ENCODE peak calls at places on chromosome 20, in five cellular contexts. A is OCI-LY7, E is HCT116, W is fibroblast of lung, B is lung. G is an unnamed sample.

GRCh38 chr20:6828794-6829423 is 61.4 kb downstream of the BMP2 start:
- DNase-seq in A (peak; percentile 65), E (peak; percentile 21), W (peak; percentile 67), B (peak; percentile 59), G (no peak)

GRCh38 chr20:47489448-47489872 is 12.2 kb upstream of the NCOA3 start:
- DNase-seq in A (peak; percentile 81), E (no peak), W (no peak), B (no peak), G (peak; percentile 89)

GRCh38 chr20:3669710-3670367 is 6.6 kb upstream of the GFRA4 start:
- DNase-seq in A (no peak), E (no peak), W (no peak), B (no peak), G (no peak)

GRCh38 chr20:59010995-59011873 is 4.2 kb upstream of the CTSZ start:
- DNase-seq in A (no peak), E (no peak), W (peak; percentile 64), B (no peak), G (peak; percentile 82)

GRCh38 chr20:4726710-4727391 is 5.1 kb downstream of the PRND start:
- DNase-seq in A (peak; percentile 16), E (no peak), W (peak; percentile 93), B (no peak), G (peak; percentile 74)

GRCh38 chr20:51661609-51662178 is 106.5 kb downstream of the ATP9A start:
- DNase-seq in A (no peak), E (peak; percentile 96), W (peak; percentile 28), B (no peak), G (peak; percentile 32)

GRCh38 chr20:1101533-1101932 is 16.9 kb upstream of the PSMF1 start:
- DNase-seq in A (no peak), E (no peak), W (no peak), B (no peak), G (no peak)

GRCh38 chr20:1860446-1860845 is 34.8 kb upstream of the SIRPA start:
- DNase-seq in A (no peak), E (no peak), W (peak; percentile 18), B (no peak), G (no peak)

GRCh38 chr20:44734938-44735337 is 10.7 kb upstream of the KCNK15 start:
- DNase-seq in A (no peak), E (no peak), W (peak; percentile 46), B (no peak), G (no peak)

GRCh38 chr20:20547221-20547875 is 165.1 kb downstream of the RALGAPA2 start:
- DNase-seq in A (peak; percentile 19), E (no peak), W (peak; percentile 90), B (no peak), G (no peak)

GRCh38 chr20:2302369-2302768 is 6.6 kb downstream of the TGM3 start:
- DNase-seq in A (no peak), E (no peak), W (no peak), B (no peak), G (no peak)

GRCh38 chr20:19977373-19977770 is 39.8 kb upstream of the NAA20 start:
- DNase-seq in A (no peak), E (no peak), W (no peak), B (no peak), G (no peak)

GRCh38 chr20:5845686-5846651 is 95.8 kb downstream of the SHLD1 start:
- DNase-seq in A (no peak), E (no peak), W (peak; percentile 73), B (no peak), G (peak; percentile 34)

GRCh38 chr20:50980071-50980681 is 21.6 kb downstream of the MOCS3 start:
- DNase-seq in A (no peak), E (no peak), W (peak; percentile 99), B (no peak), G (no peak)

GRCh38 chr20:47805951-47806350 is 20.7 kb upstream of the SULF2 start:
- DNase-seq in A (no peak), E (no peak), W (no peak), B (no peak), G (no peak)

GRCh38 chr20:10219452-10219791 is 792 bp downstream of the SNAP25 start:
- DNase-seq in A (peak; percentile 35), E (no peak), W (peak; percentile 86), B (peak; percentile 61), G (peak; percentile 39)

GRCh38 chr20:16350465-16350864 is 222.8 kb downstream of the KIF16B start:
- DNase-seq in A (no peak), E (no peak), W (no peak), B (no peak), G (no peak)

GRCh38 chr20:52959125-52959524 is 13.0 kb upstream of the TSHZ2 start:
- DNase-seq in A (peak; percentile 76), E (no peak), W (peak; percentile 49), B (no peak), G (no peak)

GRCh38 chr20:54212226-54212625 is 4.3 kb downstream of the PFDN4 start:
- DNase-seq in A (no peak), E (no peak), W (peak; percentile 65), B (no peak), G (no peak)

GRCh38 chr20:59481082-59482018 is 123.0 kb upstream of the PHACTR3 start:
- DNase-seq in A (no peak), E (no peak), W (no peak), B (no peak), G (no peak)

GRCh38 chr20:46699651-46700359 is 9.6 kb upstream of the SLC2A10 start:
- DNase-seq in A (no peak), E (no peak), W (peak; percentile 57), B (no peak), G (no peak)

GRCh38 chr20:6169251-6169650 is 46.4 kb upstream of the FERMT1 start:
- DNase-seq in A (no peak), E (no peak), W (no peak), B (no peak), G (no peak)

GRCh38 chr20:43528258-43528875 is 20.9 kb downstream of the L3MBTL1 start:
- DNase-seq in A (no peak), E (no peak), W (no peak), B (no peak), G (no peak)

DNA sequence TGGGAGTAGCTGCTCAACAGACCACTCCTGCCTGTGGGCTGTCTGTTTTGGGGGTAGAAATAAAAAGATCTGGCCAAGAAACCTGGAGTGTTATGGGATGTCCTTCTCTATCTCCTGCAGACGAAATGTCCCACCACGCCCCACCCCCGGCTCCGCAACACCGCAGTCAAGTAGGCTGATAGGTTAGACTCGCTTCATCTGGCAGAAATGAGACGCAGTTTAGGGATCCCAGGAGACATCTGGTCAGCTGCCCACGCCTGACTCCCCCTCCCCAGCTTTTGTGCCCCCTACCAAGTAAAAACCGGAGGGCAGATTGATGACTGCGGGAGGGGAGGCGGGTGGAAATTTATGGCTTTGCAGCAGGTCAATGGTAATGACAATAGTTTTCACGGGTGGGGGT is 25.9 kb downstream of the PMEPA1 start:
- DNase-seq in A (no peak), E (no peak), W (no peak), B (no peak), G (no peak)
- H3K4me1 ChIP-seq in A (peaks cover 98% of the 10 kb centered on the region), E (no peaks in the 10 kb centered on the region), W (no peaks in the 10 kb centered on the region), B (peaks cover 13% of the 10 kb centered on the region), G (no peaks in the 10 kb centered on the region)

DNA sequence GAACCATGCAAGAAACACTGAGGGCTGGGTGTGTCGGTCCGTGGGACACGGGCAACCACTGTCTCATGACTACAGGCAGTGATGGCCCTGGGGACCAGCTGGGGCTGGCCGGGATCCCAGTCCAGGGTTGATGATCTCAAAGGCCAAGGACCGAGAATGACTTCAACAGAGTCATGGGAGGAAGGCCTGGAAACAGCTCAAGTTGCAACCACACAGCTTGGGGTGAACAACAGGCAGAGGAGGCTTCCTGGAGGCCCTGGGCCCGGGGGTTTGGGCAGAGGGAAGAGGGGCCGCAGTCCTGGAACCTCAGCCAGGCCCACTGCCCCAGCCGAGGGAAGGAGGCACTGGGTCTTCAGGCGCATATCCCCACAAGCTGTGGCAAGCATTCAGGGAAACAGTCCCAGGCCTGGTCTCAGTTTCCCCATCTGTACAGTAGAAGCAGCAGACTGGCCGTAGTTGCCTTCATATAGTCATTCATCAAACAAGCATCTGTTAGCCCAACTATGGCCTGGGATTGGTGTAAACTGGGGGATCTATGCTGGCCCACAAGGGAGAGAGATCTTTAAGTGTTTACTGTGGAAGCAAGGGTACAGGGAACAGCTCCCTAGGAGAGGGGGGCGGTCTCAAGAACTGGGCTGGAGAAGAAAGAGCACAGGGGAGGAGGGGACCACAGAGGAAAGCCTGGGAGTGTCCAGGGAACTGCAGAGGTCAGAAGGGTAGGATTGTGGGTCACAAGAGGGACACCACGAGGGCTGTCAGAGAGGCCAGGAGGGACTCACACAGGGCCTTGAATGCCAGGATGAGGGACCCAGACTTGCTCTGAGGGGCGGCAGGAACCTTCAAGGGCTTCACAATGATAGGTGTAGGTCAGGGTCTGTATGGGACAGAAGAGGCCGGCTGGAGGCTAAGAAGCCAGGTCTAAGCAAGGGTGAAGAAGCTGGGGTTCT is 2.1 kb downstream of the MYL9 start:
- DNase-seq in A (no peak), E (no peak), W (peak; percentile 83), B (no peak), G (no peak)
- H3K36me3 ChIP-seq in A (no peaks in the 10 kb centered on the region), E (no peaks in the 10 kb centered on the region), W (peaks cover 18% of the 10 kb centered on the region), B (peaks cover 19% of the 10 kb centered on the region), G (no peaks in the 10 kb centered on the region)

GRCh38 chr20:49909499-49910339 is 5.6 kb downstream of the SPATA2 start:
- DNase-seq in A (no peak), E (no peak), W (no peak), B (no peak), G (no peak)

GRCh38 chr20:49907405-49908257 is 7.7 kb downstream of the SPATA2 start:
- DNase-seq in A (no peak), E (no peak), W (no peak), B (no peak), G (no peak)

GRCh38 chr20:49913399-49914047 is 1.8 kb downstream of the SPATA2 start:
- DNase-seq in A (no peak), E (no peak), W (no peak), B (no peak), G (no peak)

GRCh38 chr20:49908258-49908565 is 7.1 kb downstream of the SPATA2 start:
- DNase-seq in A (no peak), E (no peak), W (no peak), B (no peak), G (no peak)

DNA sequence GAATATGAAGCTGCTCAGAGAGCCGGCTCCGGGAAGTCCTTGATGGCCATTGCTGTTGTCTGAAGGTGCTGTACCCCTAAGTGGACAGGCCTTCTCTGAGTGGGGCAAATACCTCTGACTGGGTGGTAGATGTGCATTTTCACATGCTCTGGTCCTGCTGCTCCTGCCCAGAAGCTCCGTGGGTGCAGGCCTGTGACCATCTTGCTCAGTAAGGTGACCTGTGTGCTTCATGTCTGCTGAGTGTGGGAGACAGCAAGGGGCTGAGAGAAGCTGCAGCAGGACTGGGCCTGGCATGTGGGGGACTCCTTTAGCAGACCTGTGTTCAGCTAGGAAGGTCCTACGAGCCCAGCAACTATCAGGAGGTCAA is 5.0 kb downstream of the SPATA2 start:
- DNase-seq in A (no peak), E (no peak), W (no peak), B (no peak), G (no peak)
- H3K27ac ChIP-seq in A (no peak overlapping the region), E (no peak overlapping the region), W (no peak overlapping the region), B (peak overlapping the region; percentile 73), G (no peak overlapping the region)

GRCh38 chr20:23649830-23650417 is 12.2 kb upstream of the CST3 start:
- DNase-seq in A (no peak), E (no peak), W (no peak), B (no peak), G (no peak)

GRCh38 chr20:23652371-23652770 is 14.6 kb upstream of the CST3 start:
- DNase-seq in A (no peak), E (no peak), W (no peak), B (no peak), G (no peak)

GRCh38 chr20:23652926-23653325 is 15.2 kb upstream of the CST3 start:
- DNase-seq in A (no peak), E (no peak), W (no peak), B (no peak), G (no peak)

GRCh38 chr20:23649242-23649641 is 11.5 kb upstream of the CST3 start:
- DNase-seq in A (no peak), E (no peak), W (no peak), B (no peak), G (no peak)

GRCh38 chr20:23651117-23651516 is 13.4 kb upstream of the CST3 start:
- DNase-seq in A (no peak), E (no peak), W (no peak), B (no peak), G (no peak)
- H3K4me1 ChIP-seq in A (no peaks in the 10 kb centered on the region), E (no peaks in the 10 kb centered on the region), W (no peaks in the 10 kb centered on the region), B (no peaks in the 10 kb centered on the region), G (no peaks in the 10 kb centered on the region)